ENCODE peak calls at places on chromosome 13, in four cellular contexts. F, D, G and H are unnamed samples.

GRCh38 chr13:45142440-45143345 is 22.4 kb downstream of the GTF2F2 start:
- DNase-seq in F (peak), D (no peak), G (no peak), H (no peak)

GRCh38 chr13:76879211-76879875 is 6.9 kb downstream of the KCTD12 start:
- DNase-seq in F (peak), D (peak), G (no peak), H (peak)

GRCh38 chr13:70623260-70623659 is 515.0 kb upstream of the KLHL1 start:
- DNase-seq in F (peak), D (no peak), G (no peak), H (no peak)

GRCh38 chr13:77946522-77946921 is 27.9 kb upstream of the EDNRB start:
- DNase-seq in F (no peak), D (no peak), G (no peak), H (no peak)

GRCh38 chr13:73816702-73817101 is 317.5 kb downstream of the KLF12 start:
- DNase-seq in F (no peak), D (no peak), G (no peak), H (no peak)

GRCh38 chr13:97256343-97256783 is 34.2 kb downstream of the MBNL2 start:
- DNase-seq in F (peak), D (no peak), G (no peak), H (no peak)

GRCh38 chr13:80297094-80297493 is 43.8 kb downstream of the SPRY2 start:
- DNase-seq in F (peak), D (no peak), G (no peak), H (no peak)

GRCh38 chr13:98571955-98572662 is 4.8 kb downstream of the STK24 start:
- DNase-seq in F (peak), D (no peak), G (no peak), H (peak)

GRCh38 chr13:31115616-31116015 is 46.1 kb downstream of the HSPH1 start:
- DNase-seq in F (no peak), D (no peak), G (no peak), H (no peak)

GRCh38 chr13:101455863-101456262 is 3.4 kb downstream of the ITGBL1 start:
- DNase-seq in F (peak), D (no peak), G (no peak), H (no peak)

GRCh38 chr13:28679628-28680027 is 20.7 kb downstream of the POMP start:
- DNase-seq in F (peak), D (no peak), G (no peak), H (no peak)

GRCh38 chr13:105090244-105090643 is 1445.2 kb downstream of the EFNB2 start:
- DNase-seq in F (no peak), D (no peak), G (no peak), H (no peak)

GRCh38 chr13:50685491-50685890 is 158.0 kb downstream of the DLEU7 start:
- DNase-seq in F (no peak), D (no peak), G (peak), H (no peak)
- H3K27ac ChIP-seq in F (no peak), D (no peak), G (peak), H (peak)

GRCh38 chr13:21297914-21298831 is 121.7 kb downstream of the MRPL57 start:
- DNase-seq in F (peak), D (peak), G (peak), H (peak)

GRCh38 chr13:21297452-21297851 is 121.0 kb downstream of the MRPL57 start:
- DNase-seq in F (no peak), D (no peak), G (no peak), H (no peak)
- H3K27ac ChIP-seq in F (peak), D (peak), G (peak), H (peak)

GRCh38 chr13:43815204-43815603 is 28.4 kb upstream of the ENOX1 start:
- DNase-seq in F (peak), D (no peak), G (no peak), H (no peak)
- H3K27ac ChIP-seq in F (peak), D (no peak), G (no peak), H (no peak)

DNA sequence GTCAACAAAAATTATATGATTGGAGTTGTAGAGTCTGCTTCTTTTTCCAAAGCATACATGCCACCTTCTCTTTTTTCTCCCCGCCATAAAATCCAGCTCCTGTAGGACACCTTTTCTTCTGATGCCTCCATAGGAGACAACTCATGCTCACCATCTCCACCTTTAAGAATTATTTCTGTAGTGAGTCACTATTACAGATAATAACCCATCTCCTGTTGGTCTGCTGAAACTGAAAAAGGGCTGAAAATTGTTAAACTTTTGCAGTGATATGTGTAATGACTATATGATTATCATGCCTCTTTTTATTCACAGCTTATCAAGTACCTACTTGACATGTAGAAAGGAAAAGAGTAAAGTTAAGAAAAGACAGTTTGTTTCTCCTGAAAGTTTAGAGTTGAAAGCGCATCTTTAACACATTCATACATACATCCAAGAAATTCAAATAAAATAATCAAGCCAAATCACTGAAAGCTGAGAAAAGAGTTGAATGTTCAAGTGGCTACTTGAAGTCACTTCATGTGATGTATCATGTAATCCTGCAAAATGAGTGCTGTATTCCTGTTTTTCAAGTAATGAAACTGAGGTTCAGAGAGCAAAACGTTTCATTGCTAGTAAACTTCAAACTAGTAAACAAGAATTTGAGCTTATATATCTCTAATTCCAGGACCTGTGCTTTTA is 35.5 kb upstream of the LPAR6 start:
- DNase-seq in F (no peak), D (no peak), G (no peak), H (no peak)
- H3K27ac ChIP-seq in F (no peak), D (peak), G (no peak), H (no peak)